ENCODE peak calls at places on chromosomes 1 and 21, in seven cellular contexts. One of them, this sample, is unnamed.

GRCh38 chr1:21319447-21320407 is 29.5 kb upstream of the ECE1 start:
- DNase-seq in fibroblast of the aortic adventitia: no peak
- DNase-seq in CD8-positive, alpha-beta T cell: no peak
- DNase-seq in KG1: no peak
- DNase-seq in NCI-H1694 treated with DMSO at 0.1 percent for 48 hours: no peak
- DNase-seq in glomerular endothelial cell: no peak
- DNase-seq in activated CD4-positive, alpha-beta memory T cell treated with anti-CD3 and anti-CD28 coated beads, Interleukin-2, amount 10 ng/mL, durations not matched to agents 7 days and 5 days: no peak
- DNase-seq in this sample: no peak

GRCh38 chr1:109134423-109134822 is 20.5 kb downstream of the ELAPOR1 start:
- DNase-seq in NCI-H1694 treated with DMSO at 0.1 percent for 48 hours: peak
- DNase-seq in activated CD4-positive, alpha-beta memory T cell treated with anti-CD3 and anti-CD28 coated beads, Interleukin-2, amount 10 ng/mL, durations not matched to agents 7 days and 5 days: no peak
- DNase-seq in fibroblast of the aortic adventitia: no peak
- DNase-seq in CD8-positive, alpha-beta T cell: no peak
- DNase-seq in glomerular endothelial cell: no peak
- DNase-seq in KG1: no peak
- DNase-seq in this sample: no peak

GRCh38 chr1:1990222-1990621 is 13.4 kb downstream of the CFAP74 start:
- DNase-seq in glomerular endothelial cell: no peak
- DNase-seq in CD8-positive, alpha-beta T cell: no peak
- DNase-seq in activated CD4-positive, alpha-beta memory T cell treated with anti-CD3 and anti-CD28 coated beads, Interleukin-2, amount 10 ng/mL, durations not matched to agents 7 days and 5 days: no peak
- DNase-seq in KG1: no peak
- DNase-seq in NCI-H1694 treated with DMSO at 0.1 percent for 48 hours: no peak
- DNase-seq in fibroblast of the aortic adventitia: peak
- DNase-seq in this sample: no peak

GRCh38 chr1:28264897-28265296 is 5.6 kb downstream of the SESN2 start:
- DNase-seq in NCI-H1694 treated with DMSO at 0.1 percent for 48 hours: no peak
- DNase-seq in glomerular endothelial cell: no peak
- DNase-seq in fibroblast of the aortic adventitia: no peak
- DNase-seq in activated CD4-positive, alpha-beta memory T cell treated with anti-CD3 and anti-CD28 coated beads, Interleukin-2, amount 10 ng/mL, durations not matched to agents 7 days and 5 days: no peak
- DNase-seq in CD8-positive, alpha-beta T cell: no peak
- DNase-seq in KG1: no peak
- DNase-seq in this sample: no peak

GRCh38 chr1:88079036-88079435 is 605.0 kb upstream of the PKN2 start:
- DNase-seq in activated CD4-positive, alpha-beta memory T cell treated with anti-CD3 and anti-CD28 coated beads, Interleukin-2, amount 10 ng/mL, durations not matched to agents 7 days and 5 days: no peak
- DNase-seq in NCI-H1694 treated with DMSO at 0.1 percent for 48 hours: peak
- DNase-seq in KG1: no peak
- DNase-seq in CD8-positive, alpha-beta T cell: no peak
- DNase-seq in fibroblast of the aortic adventitia: peak
- DNase-seq in glomerular endothelial cell: no peak
- DNase-seq in this sample: no peak

GRCh38 chr1:17774452-17774851 is 19.3 kb downstream of the ACTL8 start:
- DNase-seq in fibroblast of the aortic adventitia: no peak
- DNase-seq in KG1: no peak
- DNase-seq in glomerular endothelial cell: no peak
- DNase-seq in NCI-H1694 treated with DMSO at 0.1 percent for 48 hours: no peak
- DNase-seq in CD8-positive, alpha-beta T cell: no peak
- DNase-seq in activated CD4-positive, alpha-beta memory T cell treated with anti-CD3 and anti-CD28 coated beads, Interleukin-2, amount 10 ng/mL, durations not matched to agents 7 days and 5 days: no peak
- DNase-seq in this sample: no peak

GRCh38 chr1:213689260-213689659 is 298.5 kb upstream of the PROX1 start:
- DNase-seq in glomerular endothelial cell: no peak
- DNase-seq in CD8-positive, alpha-beta T cell: no peak
- DNase-seq in NCI-H1694 treated with DMSO at 0.1 percent for 48 hours: no peak
- DNase-seq in fibroblast of the aortic adventitia: no peak
- DNase-seq in activated CD4-positive, alpha-beta memory T cell treated with anti-CD3 and anti-CD28 coated beads, Interleukin-2, amount 10 ng/mL, durations not matched to agents 7 days and 5 days: no peak
- DNase-seq in KG1: no peak
- DNase-seq in this sample: no peak

GRCh38 chr1:2100775-2101108 is 50.5 kb downstream of the PRKCZ start:
- DNase-seq in CD8-positive, alpha-beta T cell: no peak
- DNase-seq in glomerular endothelial cell: no peak
- DNase-seq in NCI-H1694 treated with DMSO at 0.1 percent for 48 hours: no peak
- DNase-seq in activated CD4-positive, alpha-beta memory T cell treated with anti-CD3 and anti-CD28 coated beads, Interleukin-2, amount 10 ng/mL, durations not matched to agents 7 days and 5 days: no peak
- DNase-seq in KG1: no peak
- DNase-seq in fibroblast of the aortic adventitia: no peak
- DNase-seq in this sample: no peak

GRCh38 chr1:89041055-89041707 is 18.5 kb upstream of the GBP3 start:
- DNase-seq in CD8-positive, alpha-beta T cell: no peak
- DNase-seq in glomerular endothelial cell: no peak
- DNase-seq in NCI-H1694 treated with DMSO at 0.1 percent for 48 hours: no peak
- DNase-seq in activated CD4-positive, alpha-beta memory T cell treated with anti-CD3 and anti-CD28 coated beads, Interleukin-2, amount 10 ng/mL, durations not matched to agents 7 days and 5 days: no peak
- DNase-seq in KG1: no peak
- DNase-seq in fibroblast of the aortic adventitia: peak
- DNase-seq in this sample: no peak

GRCh38 chr21:31173881-31174555 is 135.7 kb upstream of the KRTAP19-8 start:
- DNase-seq in CD8-positive, alpha-beta T cell: no peak
- DNase-seq in fibroblast of the aortic adventitia: no peak
- DNase-seq in KG1: no peak
- DNase-seq in glomerular endothelial cell: peak
- DNase-seq in NCI-H1694 treated with DMSO at 0.1 percent for 48 hours: no peak
- DNase-seq in activated CD4-positive, alpha-beta memory T cell treated with anti-CD3 and anti-CD28 coated beads, Interleukin-2, amount 10 ng/mL, durations not matched to agents 7 days and 5 days: no peak
- DNase-seq in this sample: peak

GRCh38 chr1:36729289-36729688 is 246.6 kb upstream of the CSF3R start:
- DNase-seq in fibroblast of the aortic adventitia: no peak
- DNase-seq in NCI-H1694 treated with DMSO at 0.1 percent for 48 hours: peak
- DNase-seq in KG1: no peak
- DNase-seq in activated CD4-positive, alpha-beta memory T cell treated with anti-CD3 and anti-CD28 coated beads, Interleukin-2, amount 10 ng/mL, durations not matched to agents 7 days and 5 days: no peak
- DNase-seq in glomerular endothelial cell: no peak
- DNase-seq in CD8-positive, alpha-beta T cell: no peak
- DNase-seq in this sample: no peak

GRCh38 chr21:36385909-36386642 is 884 bp downstream of the CHAF1B start:
- DNase-seq in fibroblast of the aortic adventitia: peak
- DNase-seq in KG1: no peak
- DNase-seq in glomerular endothelial cell: no peak
- DNase-seq in activated CD4-positive, alpha-beta memory T cell treated with anti-CD3 and anti-CD28 coated beads, Interleukin-2, amount 10 ng/mL, durations not matched to agents 7 days and 5 days: no peak
- DNase-seq in CD8-positive, alpha-beta T cell: no peak
- DNase-seq in NCI-H1694 treated with DMSO at 0.1 percent for 48 hours: no peak
- DNase-seq in this sample: no peak

GRCh38 chr1:203327684-203328457 is 22.6 kb downstream of the BTG2 start:
- DNase-seq in glomerular endothelial cell: peak
- DNase-seq in CD8-positive, alpha-beta T cell: peak
- DNase-seq in fibroblast of the aortic adventitia: peak
- DNase-seq in NCI-H1694 treated with DMSO at 0.1 percent for 48 hours: peak
- DNase-seq in activated CD4-positive, alpha-beta memory T cell treated with anti-CD3 and anti-CD28 coated beads, Interleukin-2, amount 10 ng/mL, durations not matched to agents 7 days and 5 days: peak
- DNase-seq in KG1: peak
- DNase-seq in this sample: no peak

GRCh38 chr1:214224605-214225354 is 56.2 kb upstream of the SMYD2 start:
- DNase-seq in glomerular endothelial cell: no peak
- DNase-seq in activated CD4-positive, alpha-beta memory T cell treated with anti-CD3 and anti-CD28 coated beads, Interleukin-2, amount 10 ng/mL, durations not matched to agents 7 days and 5 days: no peak
- DNase-seq in NCI-H1694 treated with DMSO at 0.1 percent for 48 hours: no peak
- DNase-seq in fibroblast of the aortic adventitia: peak
- DNase-seq in CD8-positive, alpha-beta T cell: no peak
- DNase-seq in KG1: no peak
- DNase-seq in this sample: no peak

GRCh38 chr1:18955442-18956188 is 861 bp downstream of the IFFO2 start:
- DNase-seq in NCI-H1694 treated with DMSO at 0.1 percent for 48 hours: no peak
- DNase-seq in glomerular endothelial cell: no peak
- DNase-seq in KG1: no peak
- DNase-seq in fibroblast of the aortic adventitia: no peak
- DNase-seq in activated CD4-positive, alpha-beta memory T cell treated with anti-CD3 and anti-CD28 coated beads, Interleukin-2, amount 10 ng/mL, durations not matched to agents 7 days and 5 days: peak
- DNase-seq in CD8-positive, alpha-beta T cell: no peak
- DNase-seq in this sample: no peak

GRCh38 chr1:20685099-20685662 is 24.0 kb upstream of the DDOST start:
- DNase-seq in glomerular endothelial cell: no peak
- DNase-seq in NCI-H1694 treated with DMSO at 0.1 percent for 48 hours: no peak
- DNase-seq in fibroblast of the aortic adventitia: no peak
- DNase-seq in activated CD4-positive, alpha-beta memory T cell treated with anti-CD3 and anti-CD28 coated beads, Interleukin-2, amount 10 ng/mL, durations not matched to agents 7 days and 5 days: no peak
- DNase-seq in CD8-positive, alpha-beta T cell: no peak
- DNase-seq in KG1: no peak
- DNase-seq in this sample: no peak

GRCh38 chr1:115098979-115099692 is 9.8 kb upstream of the TSPAN2 start:
- DNase-seq in glomerular endothelial cell: peak
- DNase-seq in CD8-positive, alpha-beta T cell: peak
- DNase-seq in fibroblast of the aortic adventitia: peak
- DNase-seq in activated CD4-positive, alpha-beta memory T cell treated with anti-CD3 and anti-CD28 coated beads, Interleukin-2, amount 10 ng/mL, durations not matched to agents 7 days and 5 days: peak
- DNase-seq in KG1: peak
- DNase-seq in NCI-H1694 treated with DMSO at 0.1 percent for 48 hours: no peak
- DNase-seq in this sample: peak

GRCh38 chr1:200737647-200738296 is 921 bp upstream of the CAMSAP2 start:
- DNase-seq in glomerular endothelial cell: no peak
- DNase-seq in NCI-H1694 treated with DMSO at 0.1 percent for 48 hours: no peak
- DNase-seq in fibroblast of the aortic adventitia: no peak
- DNase-seq in KG1: no peak
- DNase-seq in CD8-positive, alpha-beta T cell: no peak
- DNase-seq in activated CD4-positive, alpha-beta memory T cell treated with anti-CD3 and anti-CD28 coated beads, Interleukin-2, amount 10 ng/mL, durations not matched to agents 7 days and 5 days: no peak
- DNase-seq in this sample: no peak

GRCh38 chr1:11318982-11319381 is 46.0 kb downstream of the UBIAD1 start:
- DNase-seq in KG1: no peak
- DNase-seq in fibroblast of the aortic adventitia: no peak
- DNase-seq in glomerular endothelial cell: no peak
- DNase-seq in NCI-H1694 treated with DMSO at 0.1 percent for 48 hours: no peak
- DNase-seq in activated CD4-positive, alpha-beta memory T cell treated with anti-CD3 and anti-CD28 coated beads, Interleukin-2, amount 10 ng/mL, durations not matched to agents 7 days and 5 days: no peak
- DNase-seq in CD8-positive, alpha-beta T cell: no peak
- DNase-seq in this sample: no peak

GRCh38 chr1:25793585-25794170 is 6.3 kb upstream of the SELENON start:
- DNase-seq in KG1: no peak
- DNase-seq in activated CD4-positive, alpha-beta memory T cell treated with anti-CD3 and anti-CD28 coated beads, Interleukin-2, amount 10 ng/mL, durations not matched to agents 7 days and 5 days: no peak
- DNase-seq in glomerular endothelial cell: no peak
- DNase-seq in NCI-H1694 treated with DMSO at 0.1 percent for 48 hours: no peak
- DNase-seq in CD8-positive, alpha-beta T cell: no peak
- DNase-seq in fibroblast of the aortic adventitia: peak
- DNase-seq in this sample: no peak

GRCh38 chr1:178385662-178386061 is 111.1 kb downstream of the CLEC20A start:
- DNase-seq in NCI-H1694 treated with DMSO at 0.1 percent for 48 hours: no peak
- DNase-seq in glomerular endothelial cell: no peak
- DNase-seq in activated CD4-positive, alpha-beta memory T cell treated with anti-CD3 and anti-CD28 coated beads, Interleukin-2, amount 10 ng/mL, durations not matched to agents 7 days and 5 days: no peak
- DNase-seq in CD8-positive, alpha-beta T cell: no peak
- DNase-seq in fibroblast of the aortic adventitia: no peak
- DNase-seq in KG1: no peak
- DNase-seq in this sample: no peak

GRCh38 chr1:40795811-40796586 is 12.4 kb downstream of the KCNQ4 start:
- DNase-seq in KG1: no peak
- DNase-seq in activated CD4-positive, alpha-beta memory T cell treated with anti-CD3 and anti-CD28 coated beads, Interleukin-2, amount 10 ng/mL, durations not matched to agents 7 days and 5 days: no peak
- DNase-seq in CD8-positive, alpha-beta T cell: no peak
- DNase-seq in NCI-H1694 treated with DMSO at 0.1 percent for 48 hours: no peak
- DNase-seq in fibroblast of the aortic adventitia: no peak
- DNase-seq in glomerular endothelial cell: no peak
- DNase-seq in this sample: no peak

GRCh38 chr1:99098589-99098988 is 93.9 kb upstream of the PLPPR5 start:
- DNase-seq in activated CD4-positive, alpha-beta memory T cell treated with anti-CD3 and anti-CD28 coated beads, Interleukin-2, amount 10 ng/mL, durations not matched to agents 7 days and 5 days: no peak
- DNase-seq in glomerular endothelial cell: no peak
- DNase-seq in NCI-H1694 treated with DMSO at 0.1 percent for 48 hours: no peak
- DNase-seq in CD8-positive, alpha-beta T cell: no peak
- DNase-seq in fibroblast of the aortic adventitia: no peak
- DNase-seq in KG1: no peak
- DNase-seq in this sample: no peak

GRCh38 chr1:199113265-199113869 is 474.5 kb downstream of the PTPRC start:
- DNase-seq in fibroblast of the aortic adventitia: peak
- DNase-seq in glomerular endothelial cell: peak
- DNase-seq in activated CD4-positive, alpha-beta memory T cell treated with anti-CD3 and anti-CD28 coated beads, Interleukin-2, amount 10 ng/mL, durations not matched to agents 7 days and 5 days: peak
- DNase-seq in KG1: peak
- DNase-seq in NCI-H1694 treated with DMSO at 0.1 percent for 48 hours: peak
- DNase-seq in CD8-positive, alpha-beta T cell: peak
- DNase-seq in this sample: peak

GRCh38 chr1:229370601-229371021 is 27.8 kb upstream of the CCSAP start:
- DNase-seq in activated CD4-positive, alpha-beta memory T cell treated with anti-CD3 and anti-CD28 coated beads, Interleukin-2, amount 10 ng/mL, durations not matched to agents 7 days and 5 days: no peak
- DNase-seq in NCI-H1694 treated with DMSO at 0.1 percent for 48 hours: peak
- DNase-seq in fibroblast of the aortic adventitia: no peak
- DNase-seq in glomerular endothelial cell: no peak
- DNase-seq in CD8-positive, alpha-beta T cell: no peak
- DNase-seq in KG1: no peak
- DNase-seq in this sample: no peak

GRCh38 chr21:44303490-44303981 is 3.7 kb downstream of the PFKL start:
- DNase-seq in fibroblast of the aortic adventitia: no peak
- DNase-seq in activated CD4-positive, alpha-beta memory T cell treated with anti-CD3 and anti-CD28 coated beads, Interleukin-2, amount 10 ng/mL, durations not matched to agents 7 days and 5 days: no peak
- DNase-seq in CD8-positive, alpha-beta T cell: no peak
- DNase-seq in KG1: no peak
- DNase-seq in glomerular endothelial cell: no peak
- DNase-seq in NCI-H1694 treated with DMSO at 0.1 percent for 48 hours: no peak
- DNase-seq in this sample: no peak

GRCh38 chr21:29267666-29268065 is 31.1 kb upstream of the BACH1 start:
- DNase-seq in NCI-H1694 treated with DMSO at 0.1 percent for 48 hours: no peak
- DNase-seq in activated CD4-positive, alpha-beta memory T cell treated with anti-CD3 and anti-CD28 coated beads, Interleukin-2, amount 10 ng/mL, durations not matched to agents 7 days and 5 days: no peak
- DNase-seq in CD8-positive, alpha-beta T cell: no peak
- DNase-seq in fibroblast of the aortic adventitia: no peak
- DNase-seq in glomerular endothelial cell: no peak
- DNase-seq in KG1: no peak
- DNase-seq in this sample: no peak

GRCh38 chr1:29234471-29234870 is 1.9 kb upstream of the PTPRU start:
- DNase-seq in CD8-positive, alpha-beta T cell: no peak
- DNase-seq in KG1: no peak
- DNase-seq in NCI-H1694 treated with DMSO at 0.1 percent for 48 hours: no peak
- DNase-seq in activated CD4-positive, alpha-beta memory T cell treated with anti-CD3 and anti-CD28 coated beads, Interleukin-2, amount 10 ng/mL, durations not matched to agents 7 days and 5 days: no peak
- DNase-seq in fibroblast of the aortic adventitia: no peak
- DNase-seq in glomerular endothelial cell: no peak
- DNase-seq in this sample: no peak

GRCh38 chr1:234281826-234282489 is 91.3 kb upstream of the COA6 start:
- DNase-seq in activated CD4-positive, alpha-beta memory T cell treated with anti-CD3 and anti-CD28 coated beads, Interleukin-2, amount 10 ng/mL, durations not matched to agents 7 days and 5 days: no peak
- DNase-seq in fibroblast of the aortic adventitia: no peak
- DNase-seq in NCI-H1694 treated with DMSO at 0.1 percent for 48 hours: no peak
- DNase-seq in KG1: no peak
- DNase-seq in CD8-positive, alpha-beta T cell: no peak
- DNase-seq in glomerular endothelial cell: no peak
- DNase-seq in this sample: no peak

GRCh38 chr1:247825362-247825761 is 1.4 kb upstream of the OR14A16 start:
- DNase-seq in CD8-positive, alpha-beta T cell: no peak
- DNase-seq in NCI-H1694 treated with DMSO at 0.1 percent for 48 hours: no peak
- DNase-seq in fibroblast of the aortic adventitia: no peak
- DNase-seq in KG1: no peak
- DNase-seq in activated CD4-positive, alpha-beta memory T cell treated with anti-CD3 and anti-CD28 coated beads, Interleukin-2, amount 10 ng/mL, durations not matched to agents 7 days and 5 days: no peak
- DNase-seq in glomerular endothelial cell: no peak
- DNase-seq in this sample: no peak

GRCh38 chr1:69246109-69246508 is 321.6 kb upstream of the LRRC7 start:
- DNase-seq in KG1: no peak
- DNase-seq in glomerular endothelial cell: no peak
- DNase-seq in NCI-H1694 treated with DMSO at 0.1 percent for 48 hours: peak
- DNase-seq in fibroblast of the aortic adventitia: no peak
- DNase-seq in activated CD4-positive, alpha-beta memory T cell treated with anti-CD3 and anti-CD28 coated beads, Interleukin-2, amount 10 ng/mL, durations not matched to agents 7 days and 5 days: no peak
- DNase-seq in CD8-positive, alpha-beta T cell: no peak
- DNase-seq in this sample: no peak

GRCh38 chr21:32056791-32057190 is 184.0 kb downstream of the HUNK start:
- DNase-seq in fibroblast of the aortic adventitia: no peak
- DNase-seq in NCI-H1694 treated with DMSO at 0.1 percent for 48 hours: no peak
- DNase-seq in CD8-positive, alpha-beta T cell: no peak
- DNase-seq in activated CD4-positive, alpha-beta memory T cell treated with anti-CD3 and anti-CD28 coated beads, Interleukin-2, amount 10 ng/mL, durations not matched to agents 7 days and 5 days: no peak
- DNase-seq in KG1: no peak
- DNase-seq in glomerular endothelial cell: no peak
- DNase-seq in this sample: no peak

This sample was measured in pulmonary artery endothelial cell.